ENCODE peak calls at places on chromosomes 2 and 18, in five cellular contexts. E, A, V, X and O are unnamed samples.
A peak's percentile ranks its signal among the peaks of the same experiment; 100 is the strongest.

GRCh38 chr2:102755284-102755683 is 6.5 kb upstream of the TMEM182 start:
- DNase-seq in X (no peak), V (no peak), E (no peak), A (no peak), O (no peak)

GRCh38 chr18:3015203-3015590 is 2.3 kb upstream of the LPIN2 start:
- DNase-seq in V (no peak), A (peak; percentile 92), X (no peak), E (no peak), O (no peak)

GRCh38 chr2:196230051-196230450 is 58.7 kb upstream of the STK17B start:
- DNase-seq in A (no peak), E (no peak), V (peak; percentile 42), X (no peak), O (no peak)

GRCh38 chr2:35708411-35708810 is 647.2 kb upstream of the CRIM1 start:
- DNase-seq in V (no peak), E (no peak), X (no peak), A (peak; percentile 1), O (no peak)

GRCh38 chr2:20611077-20611843 is 39.6 kb downstream of the HS1BP3 start:
- DNase-seq in V (peak; percentile 58), E (peak; percentile 78), A (peak; percentile 95), X (peak; percentile 84), O (no peak)

GRCh38 chr2:175981546-175981945 is 20.5 kb downstream of the LNPK start:
- DNase-seq in X (no peak), V (no peak), A (no peak), E (no peak), O (no peak)

GRCh38 chr2:225041871-225042799 is at the start of gene DOCK10:
- DNase-seq in A (peak; percentile 94), X (peak; percentile 59), V (peak; percentile 24), E (no peak), O (no peak)

GRCh38 chr2:10520154-10520553 is 72.0 kb upstream of the ODC1 start:
- DNase-seq in V (no peak), A (peak; percentile 48), E (no peak), X (no peak), O (no peak)

GRCh38 chr18:49018553-49018943 is 67.8 kb upstream of the SMAD7 start:
- DNase-seq in X (peak; percentile 19), A (no peak), V (peak; percentile 7), E (no peak), O (peak; percentile 91)

GRCh38 chr2:177543007-177543760 is 150.6 kb downstream of the AGPS start:
- DNase-seq in X (no peak), A (peak; percentile 88), E (no peak), V (no peak), O (no peak)

GRCh38 chr2:149989447-149990063 is 402.0 kb upstream of the MMADHC start:
- DNase-seq in E (no peak), A (peak; percentile 21), V (no peak), X (no peak), O (no peak)

GRCh38 chr18:55587341-55588000 is 521 bp downstream of the TCF4 start:
- DNase-seq in E (peak; percentile 29), V (no peak), X (no peak), A (peak; percentile 59), O (no peak)

GRCh38 chr2:67142741-67143140 is 254.4 kb upstream of the ETAA1 start:
- DNase-seq in V (no peak), E (no peak), X (no peak), A (no peak), O (no peak)

GRCh38 chr2:174595415-174595814 is 2.2 kb downstream of the WIPF1 start:
- DNase-seq in V (no peak), X (no peak), A (no peak), E (no peak), O (no peak)

GRCh38 chr2:174593574-174594203 is 3.9 kb downstream of the WIPF1 start:
- DNase-seq in X (no peak), E (no peak), V (peak; percentile 58), A (no peak), O (no peak)

GRCh38 chr2:174595904-174596397 is 1.7 kb downstream of the WIPF1 start:
- DNase-seq in A (no peak), E (no peak), V (no peak), X (no peak), O (no peak)

GRCh38 chr2:174593041-174593440 is 4.6 kb downstream of the WIPF1 start:
- DNase-seq in X (no peak), E (no peak), V (no peak), A (no peak), O (no peak)

GRCh38 chr2:174594451-174594850 is 3.2 kb downstream of the WIPF1 start:
- DNase-seq in E (no peak), A (no peak), V (no peak), X (no peak), O (no peak)
- H3K27ac ChIP-seq in E (peak overlapping the region; percentile 62), A (peak overlapping the region; percentile 84), V (peak overlapping the region; percentile 84), X (peak overlapping the region; percentile 51), O (peak overlapping the region; percentile 52)

DNA sequence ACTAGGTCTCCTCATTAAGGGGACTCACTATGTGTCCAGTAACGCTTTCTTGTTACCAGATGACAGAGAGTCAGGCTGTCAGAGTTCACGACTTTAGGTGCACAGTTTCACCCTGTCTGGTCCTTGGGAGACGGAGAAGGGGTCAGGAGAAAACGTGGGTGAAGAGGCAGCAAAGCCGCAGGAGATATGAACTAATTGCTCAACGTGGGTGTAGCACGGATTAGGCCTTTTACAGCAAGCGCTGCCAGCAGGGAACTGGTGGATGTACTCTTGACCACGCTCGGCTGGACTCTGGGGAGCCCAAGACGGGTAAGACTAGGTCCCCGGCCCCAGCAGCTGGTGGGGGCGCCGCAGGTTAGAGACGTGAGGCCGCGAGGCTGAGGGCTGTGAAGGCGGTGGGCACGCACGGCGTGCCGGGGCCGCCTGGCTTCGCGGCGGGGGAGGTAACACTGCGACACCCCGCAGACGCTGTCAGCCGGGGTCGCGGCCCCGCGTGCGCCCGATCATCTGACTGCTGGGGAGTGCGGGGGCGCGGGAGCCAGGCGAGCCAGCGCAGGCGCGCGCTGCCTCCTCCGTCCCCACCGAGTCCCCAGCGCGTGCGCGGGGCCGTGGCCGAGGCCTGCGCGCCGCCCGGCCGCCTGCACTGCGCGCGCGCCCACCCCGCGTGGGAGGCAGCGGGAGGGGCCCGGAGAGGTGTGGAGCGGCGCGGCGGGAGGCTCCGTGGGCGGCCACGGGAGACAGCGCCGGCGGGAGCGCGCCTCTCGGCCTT is at the start of gene CLIP4:
- DNase-seq in V (peak; percentile 42), X (peak; percentile 83), E (peak; percentile 64), A (peak; percentile 97), O (peak; percentile 89)
- H3K4me1 ChIP-seq in V (peaks cover 3% of the 10 kb centered on the region), X (peaks cover 50% of the 10 kb centered on the region), E (peaks cover 54% of the 10 kb centered on the region), A (peaks cover 57% of the 10 kb centered on the region), O (peaks cover 48% of the 10 kb centered on the region)

GRCh38 chr2:134137182-134137595 is 116.7 kb upstream of the MGAT5 start:
- DNase-seq in V (no peak), X (no peak), A (peak; percentile 94), E (no peak), O (no peak)
- H3K27ac ChIP-seq in V (peak overlapping the region; percentile 44), X (peak overlapping the region; percentile 46), A (peak overlapping the region; percentile 80), E (peak overlapping the region; percentile 91), O (no peak overlapping the region)

GRCh38 chr18:58316400-58316942 is 272.4 kb downstream of the NEDD4L start:
- DNase-seq in V (no peak), A (no peak), X (no peak), E (no peak), O (no peak)
- H3K4me1 ChIP-seq in V (peaks cover 42% of the 10 kb centered on the region), A (peaks cover 17% of the 10 kb centered on the region), X (peaks cover 47% of the 10 kb centered on the region), E (peaks cover 78% of the 10 kb centered on the region), O (peaks cover 21% of the 10 kb centered on the region)

GRCh38 chr2:234203135-234203984 is 152.9 kb downstream of the SPP2 start:
- DNase-seq in A (peak; percentile 93), V (no peak), E (no peak), X (no peak), O (no peak)
- H3K27ac ChIP-seq in A (peak overlapping the region; percentile 62), V (peak overlapping the region; percentile 38), E (no peak overlapping the region), X (no peak overlapping the region), O (peak overlapping the region; percentile 65)

GRCh38 chr2:111032721-111033532 is 87.8 kb upstream of the BCL2L11 start:
- DNase-seq in A (peak; percentile 48), E (no peak), X (no peak), V (peak; percentile 84), O (peak; percentile 95)

GRCh38 chr2:111029135-111029927 is 91.4 kb upstream of the BCL2L11 start:
- DNase-seq in X (no peak), A (no peak), V (peak; percentile 66), E (no peak), O (no peak)

GRCh38 chr2:111028720-111029119 is 92.0 kb upstream of the BCL2L11 start:
- DNase-seq in X (no peak), E (no peak), A (no peak), V (no peak), O (no peak)

GRCh38 chr2:111031546-111032484 is 88.9 kb upstream of the BCL2L11 start:
- DNase-seq in V (no peak), X (no peak), E (peak; percentile 25), A (no peak), O (no peak)

DNA sequence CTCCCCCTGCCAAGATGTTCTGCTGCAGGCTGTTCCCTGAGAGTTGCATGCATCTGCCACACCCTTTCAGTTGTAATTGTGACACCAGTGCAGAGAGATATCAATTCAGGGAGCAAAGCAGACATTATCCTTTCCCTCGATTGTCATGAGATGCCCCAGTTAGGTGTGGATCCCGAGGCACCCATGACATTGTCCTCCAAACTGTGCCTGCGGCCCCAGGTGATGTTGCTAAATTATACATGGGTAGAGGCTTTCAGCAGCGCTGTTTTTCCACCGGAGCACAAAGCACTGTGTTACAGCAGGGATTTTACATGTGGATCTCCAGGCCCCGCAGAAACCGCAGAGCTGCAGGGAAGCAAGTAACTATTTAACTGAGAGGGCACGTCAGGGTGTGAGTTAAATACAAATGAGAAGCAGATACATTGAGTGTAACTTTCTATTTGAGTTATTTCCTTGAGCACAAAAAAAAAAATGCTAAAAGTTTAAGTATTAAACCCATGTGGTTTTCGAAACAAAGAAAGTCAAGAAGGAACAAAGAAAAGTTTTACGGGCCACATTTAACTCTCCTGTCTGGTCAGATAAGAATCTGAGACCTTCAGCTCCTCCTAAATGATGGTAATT is 90.3 kb upstream of the BCL2L11 start:
- DNase-seq in X (no peak), V (peak; percentile 35), E (no peak), A (no peak), O (no peak)
- H3K4me1 ChIP-seq in X (peaks cover 4% of the 10 kb centered on the region), V (no peaks in the 10 kb centered on the region), E (peaks cover 23% of the 10 kb centered on the region), A (peaks cover 4% of the 10 kb centered on the region), O (no peaks in the 10 kb centered on the region)

DNA sequence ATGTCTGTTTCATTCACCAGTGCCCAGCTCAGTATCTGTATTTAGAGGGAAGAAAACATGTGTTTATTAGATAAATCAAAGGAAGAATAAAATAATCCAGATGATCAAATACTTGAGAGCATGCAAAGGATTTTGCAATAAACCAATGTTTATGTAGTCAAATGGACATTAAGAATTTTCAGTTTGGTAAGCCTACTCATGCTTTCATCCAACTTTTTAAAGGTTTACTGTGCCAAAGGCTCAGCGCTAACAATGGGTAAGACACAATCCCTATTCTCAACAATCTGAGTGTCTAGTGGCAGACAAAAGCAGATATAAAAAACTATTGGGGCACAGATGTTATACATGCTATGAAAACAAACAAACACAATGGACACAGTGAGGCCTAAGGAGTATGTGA is 26.3 kb downstream of the GRB14 start:
- DNase-seq in E (no peak), X (no peak), V (no peak), A (no peak), O (no peak)
- H3K27ac ChIP-seq in E (no peak overlapping the region), X (no peak overlapping the region), V (no peak overlapping the region), A (no peak overlapping the region), O (no peak overlapping the region)